ENCODE peak calls at places on chromosomes 5 and 9, in six cellular contexts. One of them, this sample, is unnamed.
A peak's percentile ranks its signal among the peaks of the same experiment; 100 is the strongest.

GRCh38 chr9:69936427-69936826 is 107.2 kb upstream of the MAMDC2 start:
- DNase-seq in kidney: no peak
- DNase-seq in choroid plexus epithelial cell: peak; percentile 86
- DNase-seq in tibial nerve: no peak
- DNase-seq in fibroblast of the aortic adventitia: no peak
- DNase-seq in lower leg skin: no peak
- DNase-seq in this sample: no peak

GRCh38 chr5:60207031-60207430 is 313.5 kb upstream of the PDE4D start:
- DNase-seq in kidney: no peak
- DNase-seq in choroid plexus epithelial cell: no peak
- DNase-seq in tibial nerve: no peak
- DNase-seq in fibroblast of the aortic adventitia: no peak
- DNase-seq in lower leg skin: no peak
- DNase-seq in this sample: peak; percentile 42

GRCh38 chr5:68505917-68506860 is 290.6 kb downstream of the PIK3R1 start:
- DNase-seq in kidney: no peak
- DNase-seq in choroid plexus epithelial cell: peak; percentile 69
- DNase-seq in tibial nerve: no peak
- DNase-seq in fibroblast of the aortic adventitia: peak; percentile 44
- DNase-seq in lower leg skin: no peak
- DNase-seq in this sample: no peak

GRCh38 chr5:120108586-120109254 is 355.4 kb upstream of the PRR16 start:
- DNase-seq in kidney: no peak
- DNase-seq in choroid plexus epithelial cell: peak; percentile 43
- DNase-seq in tibial nerve: no peak
- DNase-seq in fibroblast of the aortic adventitia: peak; percentile 26
- DNase-seq in lower leg skin: no peak
- DNase-seq in this sample: no peak

GRCh38 chr5:159503236-159503635 is 172.9 kb upstream of the IL12B start:
- DNase-seq in kidney: no peak
- DNase-seq in choroid plexus epithelial cell: no peak
- DNase-seq in tibial nerve: no peak
- DNase-seq in fibroblast of the aortic adventitia: no peak
- DNase-seq in lower leg skin: no peak
- DNase-seq in this sample: no peak

GRCh38 chr5:80466669-80467485 is 21.0 kb upstream of the FAM151B start:
- DNase-seq in kidney: no peak
- DNase-seq in choroid plexus epithelial cell: peak; percentile 89
- DNase-seq in tibial nerve: no peak
- DNase-seq in fibroblast of the aortic adventitia: peak; percentile 71
- DNase-seq in lower leg skin: no peak
- DNase-seq in this sample: no peak

GRCh38 chr5:157464518-157465171 is 4.6 kb downstream of the NIPAL4 start:
- DNase-seq in kidney: no peak
- DNase-seq in choroid plexus epithelial cell: peak; percentile 93
- DNase-seq in tibial nerve: peak; percentile 73
- DNase-seq in fibroblast of the aortic adventitia: peak; percentile 90
- DNase-seq in lower leg skin: peak; percentile 83
- DNase-seq in this sample: peak; percentile 60

GRCh38 chr5:10567181-10567591 is 3.3 kb downstream of the ANKRD33B start:
- DNase-seq in kidney: no peak
- DNase-seq in choroid plexus epithelial cell: no peak
- DNase-seq in tibial nerve: no peak
- DNase-seq in fibroblast of the aortic adventitia: no peak
- DNase-seq in lower leg skin: no peak
- DNase-seq in this sample: no peak

GRCh38 chr9:93092171-93092991 is 3.6 kb upstream of the CARD19 start:
- DNase-seq in kidney: peak; percentile 75
- DNase-seq in choroid plexus epithelial cell: no peak
- DNase-seq in tibial nerve: no peak
- DNase-seq in fibroblast of the aortic adventitia: no peak
- DNase-seq in lower leg skin: no peak
- DNase-seq in this sample: no peak

GRCh38 chr5:22998775-22999174 is 145.6 kb upstream of the CDH12 start:
- DNase-seq in kidney: no peak
- DNase-seq in choroid plexus epithelial cell: no peak
- DNase-seq in tibial nerve: no peak
- DNase-seq in fibroblast of the aortic adventitia: no peak
- DNase-seq in lower leg skin: no peak
- DNase-seq in this sample: no peak

GRCh38 chr5:56270058-56270457 is 36.9 kb upstream of the ANKRD55 start:
- DNase-seq in kidney: no peak
- DNase-seq in choroid plexus epithelial cell: no peak
- DNase-seq in tibial nerve: no peak
- DNase-seq in fibroblast of the aortic adventitia: no peak
- DNase-seq in lower leg skin: no peak
- DNase-seq in this sample: no peak

GRCh38 chr9:131635912-131636311 is 90.6 kb downstream of the PRRT1B start:
- DNase-seq in kidney: no peak
- DNase-seq in choroid plexus epithelial cell: no peak
- DNase-seq in tibial nerve: no peak
- DNase-seq in fibroblast of the aortic adventitia: no peak
- DNase-seq in lower leg skin: no peak
- DNase-seq in this sample: no peak

GRCh38 chr9:90331826-90332575 is 310.6 kb downstream of the DIRAS2 start:
- DNase-seq in kidney: no peak
- DNase-seq in choroid plexus epithelial cell: peak; percentile 78
- DNase-seq in tibial nerve: no peak
- DNase-seq in fibroblast of the aortic adventitia: peak; percentile 92
- DNase-seq in lower leg skin: no peak
- DNase-seq in this sample: no peak

GRCh38 chr9:90330215-90330614 is 312.4 kb downstream of the DIRAS2 start:
- DNase-seq in kidney: no peak
- DNase-seq in choroid plexus epithelial cell: no peak
- DNase-seq in tibial nerve: no peak
- DNase-seq in fibroblast of the aortic adventitia: no peak
- DNase-seq in lower leg skin: no peak
- DNase-seq in this sample: no peak

GRCh38 chr9:90322296-90322695 is 320.3 kb downstream of the DIRAS2 start:
- DNase-seq in kidney: no peak
- DNase-seq in choroid plexus epithelial cell: peak; percentile 47
- DNase-seq in tibial nerve: no peak
- DNase-seq in fibroblast of the aortic adventitia: peak; percentile 69
- DNase-seq in lower leg skin: no peak
- DNase-seq in this sample: no peak

DNA sequence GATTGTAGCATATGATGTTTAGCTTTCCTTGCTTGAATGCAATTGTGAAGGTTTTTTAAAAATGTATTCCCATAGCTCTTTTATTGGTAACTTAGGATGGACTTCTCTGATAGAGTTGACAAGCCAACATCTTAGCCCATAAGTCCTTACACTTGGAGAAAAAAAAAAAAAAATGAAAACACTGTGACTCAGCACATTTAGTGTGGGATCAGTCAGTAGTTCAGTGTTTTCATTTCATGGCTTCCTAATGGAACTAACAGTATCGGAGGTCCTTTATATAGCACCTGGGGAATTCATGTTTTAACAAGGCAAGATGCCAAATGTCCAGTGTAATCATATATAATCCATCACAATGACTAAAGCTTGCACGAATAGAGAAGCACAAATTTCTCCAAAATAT is 316.4 kb downstream of the DIRAS2 start:
- DNase-seq in kidney: no peak
- DNase-seq in choroid plexus epithelial cell: peak; percentile 38
- DNase-seq in tibial nerve: no peak
- DNase-seq in fibroblast of the aortic adventitia: peak; percentile 71
- DNase-seq in lower leg skin: no peak
- DNase-seq in this sample: no peak
- TF ChIP-seq CTCF in kidney: no peak
- TF ChIP-seq CTCF in choroid plexus epithelial cell: no peak
- TF ChIP-seq CTCF in tibial nerve: no peak
- TF ChIP-seq CTCF in fibroblast of the aortic adventitia: no peak
- TF ChIP-seq CTCF in lower leg skin: no peak
- TF ChIP-seq CTCF in this sample: no peak

DNA sequence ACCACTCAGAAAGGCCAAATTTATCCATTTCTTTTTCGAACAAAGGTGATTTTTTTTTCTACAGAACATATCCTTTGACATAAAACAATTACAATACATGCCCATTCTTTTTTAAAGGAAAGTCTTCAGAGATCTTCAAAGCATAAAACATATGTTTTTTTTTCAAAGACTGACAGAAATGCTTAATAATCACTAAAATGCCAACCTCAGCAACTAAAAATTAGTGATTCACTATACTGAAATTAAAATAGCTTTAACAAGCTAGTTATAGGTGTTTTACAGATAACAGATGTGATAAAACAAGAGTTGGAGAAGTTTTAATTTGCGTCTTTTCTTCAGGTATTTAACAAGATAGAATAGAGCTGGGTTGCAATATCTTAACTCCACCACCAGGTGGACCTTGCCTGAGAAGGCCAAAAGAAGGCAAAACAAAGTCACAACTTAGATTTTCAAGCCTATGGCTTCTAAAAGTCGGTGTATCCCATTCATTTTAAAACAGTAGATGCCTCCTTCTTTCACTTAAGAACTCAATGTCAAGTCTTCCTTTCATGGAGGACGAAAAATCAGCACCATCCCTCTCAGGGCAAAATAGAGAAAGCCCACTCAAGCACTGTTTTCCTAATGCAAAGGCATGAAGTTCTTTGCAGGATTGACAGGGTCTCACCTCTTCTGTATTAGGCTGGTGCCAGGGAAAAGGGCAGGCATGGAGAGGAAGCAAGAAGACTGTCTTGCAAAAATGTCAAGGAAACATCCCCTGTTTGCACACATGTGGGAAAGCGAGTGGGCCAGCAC is 31.1 kb upstream of the CPLX2 start:
- DNase-seq in kidney: no peak
- DNase-seq in choroid plexus epithelial cell: peak; percentile 61
- DNase-seq in tibial nerve: no peak
- DNase-seq in fibroblast of the aortic adventitia: peak; percentile 27
- DNase-seq in lower leg skin: no peak
- DNase-seq in this sample: peak; percentile 48
- TF ChIP-seq CTCF in kidney: peak; percentile 20
- TF ChIP-seq CTCF in choroid plexus epithelial cell: peak; percentile 77
- TF ChIP-seq CTCF in tibial nerve: no peak
- TF ChIP-seq CTCF in fibroblast of the aortic adventitia: peak; percentile 53
- TF ChIP-seq CTCF in lower leg skin: no peak
- TF ChIP-seq CTCF in this sample: peak; percentile 46

DNA sequence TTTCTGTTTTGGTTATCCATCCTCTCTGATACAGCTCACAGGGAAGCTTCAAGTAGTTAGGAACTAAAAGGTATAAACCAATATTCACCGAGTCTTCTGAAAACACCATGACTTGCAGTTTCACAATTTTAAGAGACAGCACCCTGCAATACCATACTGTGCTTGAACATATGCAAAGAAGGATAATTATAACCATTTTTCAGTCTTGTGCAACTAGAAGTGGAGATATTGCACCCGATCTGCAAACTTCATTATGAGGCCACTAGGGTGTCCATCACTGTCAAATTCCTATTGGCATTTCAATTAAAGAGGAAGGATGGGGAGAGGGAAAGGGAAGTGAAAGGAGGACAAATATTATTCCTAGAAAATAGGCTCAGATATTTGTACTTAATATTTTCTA is 32.4 kb upstream of the CEP120 start:
- DNase-seq in kidney: no peak
- DNase-seq in choroid plexus epithelial cell: no peak
- DNase-seq in tibial nerve: no peak
- DNase-seq in fibroblast of the aortic adventitia: no peak
- DNase-seq in lower leg skin: no peak
- DNase-seq in this sample: peak; percentile 24
- TF ChIP-seq CTCF in kidney: no peak
- TF ChIP-seq CTCF in choroid plexus epithelial cell: no peak
- TF ChIP-seq CTCF in tibial nerve: no peak
- TF ChIP-seq CTCF in fibroblast of the aortic adventitia: no peak
- TF ChIP-seq CTCF in lower leg skin: no peak
- TF ChIP-seq CTCF in this sample: peak; percentile 14

GRCh38 chr9:123926986-123927385 is 2.9 kb downstream of the DENND1A start:
- DNase-seq in kidney: no peak
- DNase-seq in choroid plexus epithelial cell: no peak
- DNase-seq in tibial nerve: no peak
- DNase-seq in fibroblast of the aortic adventitia: no peak
- DNase-seq in lower leg skin: no peak
- DNase-seq in this sample: no peak

GRCh38 chr9:123927625-123928308 is 2.2 kb downstream of the DENND1A start:
- DNase-seq in kidney: no peak
- DNase-seq in choroid plexus epithelial cell: peak; percentile 43
- DNase-seq in tibial nerve: no peak
- DNase-seq in fibroblast of the aortic adventitia: peak; percentile 74
- DNase-seq in lower leg skin: no peak
- DNase-seq in this sample: peak; percentile 52

GRCh38 chr9:123929870-123930831 is at the start of gene DENND1A:
- DNase-seq in kidney: peak; percentile 97
- DNase-seq in choroid plexus epithelial cell: peak; percentile 88
- DNase-seq in tibial nerve: peak; percentile 74
- DNase-seq in fibroblast of the aortic adventitia: peak; percentile 76
- DNase-seq in lower leg skin: peak; percentile 78
- DNase-seq in this sample: peak; percentile 99

GRCh38 chr9:123929177-123929869 is 603 bp downstream of the DENND1A start:
- DNase-seq in kidney: no peak
- DNase-seq in choroid plexus epithelial cell: no peak
- DNase-seq in tibial nerve: no peak
- DNase-seq in fibroblast of the aortic adventitia: no peak
- DNase-seq in lower leg skin: no peak
- DNase-seq in this sample: peak; percentile 68

DNA sequence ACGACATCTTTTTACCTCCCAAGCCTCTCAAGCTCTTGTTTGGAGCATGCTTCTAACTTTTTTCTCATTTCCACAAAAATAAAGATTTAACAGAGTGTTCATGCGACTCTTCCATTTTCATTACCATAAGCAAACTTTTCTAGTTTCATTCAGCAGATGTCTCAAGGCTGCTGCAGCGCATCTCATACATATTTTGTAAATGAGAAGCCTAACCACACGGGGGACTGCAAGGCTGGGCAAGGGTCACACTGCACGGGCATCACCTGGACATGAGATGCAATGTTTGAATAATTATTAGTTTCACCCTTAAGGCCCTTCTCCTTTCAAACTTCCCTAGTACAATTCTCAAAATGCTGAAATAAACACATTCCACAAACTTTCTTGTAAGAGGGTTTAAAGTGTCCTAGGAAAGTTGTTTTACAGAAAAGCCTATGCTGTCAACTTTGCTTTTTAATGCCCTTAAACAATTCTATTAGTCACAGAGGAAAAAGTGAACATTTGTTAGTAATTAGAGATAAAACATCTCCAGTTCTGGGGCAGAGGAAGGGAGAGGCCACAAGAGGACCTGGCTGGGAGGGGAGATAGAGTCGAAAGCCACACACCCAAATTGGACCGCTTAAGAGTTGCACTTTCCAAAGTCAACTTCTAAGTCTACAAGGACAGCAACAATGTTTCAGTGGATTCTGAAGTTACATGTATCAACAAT is 1.3 kb downstream of the DENND1A start:
- DNase-seq in kidney: no peak
- DNase-seq in choroid plexus epithelial cell: peak; percentile 19
- DNase-seq in tibial nerve: peak; percentile 16
- DNase-seq in fibroblast of the aortic adventitia: peak; percentile 74
- DNase-seq in lower leg skin: no peak
- DNase-seq in this sample: peak; percentile 62
- TF ChIP-seq CTCF in kidney: no peak
- TF ChIP-seq CTCF in choroid plexus epithelial cell: no peak
- TF ChIP-seq CTCF in tibial nerve: no peak
- TF ChIP-seq CTCF in fibroblast of the aortic adventitia: peak; percentile 18
- TF ChIP-seq CTCF in lower leg skin: no peak
- TF ChIP-seq CTCF in this sample: no peak

GRCh38 chr9:134328841-134329575 is 2.8 kb downstream of the RXRA start:
- DNase-seq in kidney: peak; percentile 83
- DNase-seq in choroid plexus epithelial cell: peak; percentile 36
- DNase-seq in tibial nerve: peak; percentile 52
- DNase-seq in fibroblast of the aortic adventitia: peak; percentile 62
- DNase-seq in lower leg skin: peak; percentile 63
- DNase-seq in this sample: no peak
- TF ChIP-seq CTCF in kidney: no peak
- TF ChIP-seq CTCF in choroid plexus epithelial cell: peak; percentile 29
- TF ChIP-seq CTCF in tibial nerve: no peak
- TF ChIP-seq CTCF in fibroblast of the aortic adventitia: no peak
- TF ChIP-seq CTCF in lower leg skin: no peak
- TF ChIP-seq CTCF in this sample: no peak